ENCODE peak calls at places on chromosome 22, in ten cellular contexts. One of them, this sample, is unnamed.

GRCh38 chr22:48949375-48950149 is 878.1 kb downstream of the BRD1 start:
- DNase-seq in mucosa of descending colon: no peak
- DNase-seq in CD8-positive, alpha-beta T cell: no peak
- DNase-seq in sigmoid colon: peak; percentile 19
- DNase-seq in neural progenitor cell: no peak
- DNase-seq in small intestine: no peak
- DNase-seq in IMR-90: no peak
- DNase-seq in HCT116: no peak
- DNase-seq in PC-3: no peak
- DNase-seq in cardiac muscle cell: no peak
- DNase-seq in this sample: no peak

GRCh38 chr22:22207845-22208564 is 36.6 kb upstream of the VPREB1 start:
- DNase-seq in sigmoid colon: no peak
- DNase-seq in small intestine: peak; percentile 61
- DNase-seq in mucosa of descending colon: peak; percentile 78
- DNase-seq in IMR-90: peak; percentile 70
- DNase-seq in neural progenitor cell: peak; percentile 84
- DNase-seq in PC-3: peak; percentile 80
- DNase-seq in CD8-positive, alpha-beta T cell: peak; percentile 37
- DNase-seq in cardiac muscle cell: peak; percentile 78
- DNase-seq in HCT116: peak; percentile 69
- DNase-seq in this sample: peak; percentile 85

GRCh38 chr22:43186272-43187170 is at the start of gene TTLL12:
- DNase-seq in mucosa of descending colon: peak; percentile 77
- DNase-seq in PC-3: peak; percentile 23
- DNase-seq in small intestine: peak; percentile 45
- DNase-seq in neural progenitor cell: peak; percentile 92
- DNase-seq in CD8-positive, alpha-beta T cell: peak; percentile 19
- DNase-seq in IMR-90: peak; percentile 21
- DNase-seq in HCT116: no peak
- DNase-seq in sigmoid colon: peak; percentile 75
- DNase-seq in cardiac muscle cell: peak; percentile 73
- DNase-seq in this sample: peak; percentile 71

GRCh38 chr22:49962751-49963646 is 2.4 kb downstream of the PIM3 start:
- DNase-seq in PC-3: no peak
- DNase-seq in mucosa of descending colon: peak; percentile 59
- DNase-seq in IMR-90: no peak
- DNase-seq in CD8-positive, alpha-beta T cell: no peak
- DNase-seq in HCT116: no peak
- DNase-seq in sigmoid colon: peak; percentile 80
- DNase-seq in cardiac muscle cell: no peak
- DNase-seq in neural progenitor cell: no peak
- DNase-seq in small intestine: no peak
- DNase-seq in this sample: no peak

GRCh38 chr22:44732661-44733060 is 19.7 kb upstream of the ARHGAP8 start:
- DNase-seq in mucosa of descending colon: no peak
- DNase-seq in cardiac muscle cell: no peak
- DNase-seq in sigmoid colon: no peak
- DNase-seq in IMR-90: no peak
- DNase-seq in HCT116: no peak
- DNase-seq in CD8-positive, alpha-beta T cell: no peak
- DNase-seq in PC-3: no peak
- DNase-seq in small intestine: no peak
- DNase-seq in neural progenitor cell: no peak
- DNase-seq in this sample: no peak

GRCh38 chr22:18070556-18071306 is 7.1 kb upstream of the PEX26 start:
- DNase-seq in neural progenitor cell: no peak
- DNase-seq in HCT116: no peak
- DNase-seq in IMR-90: no peak
- DNase-seq in CD8-positive, alpha-beta T cell: no peak
- DNase-seq in small intestine: peak; percentile 72
- DNase-seq in PC-3: peak; percentile 46
- DNase-seq in mucosa of descending colon: peak; percentile 59
- DNase-seq in sigmoid colon: no peak
- DNase-seq in cardiac muscle cell: no peak
- DNase-seq in this sample: no peak

GRCh38 chr22:30279389-30279788 is 9.9 kb downstream of the CASTOR1 start:
- DNase-seq in sigmoid colon: no peak
- DNase-seq in IMR-90: no peak
- DNase-seq in mucosa of descending colon: no peak
- DNase-seq in HCT116: no peak
- DNase-seq in small intestine: no peak
- DNase-seq in cardiac muscle cell: peak; percentile 52
- DNase-seq in PC-3: no peak
- DNase-seq in neural progenitor cell: no peak
- DNase-seq in CD8-positive, alpha-beta T cell: no peak
- DNase-seq in this sample: no peak

GRCh38 chr22:21916309-21916918 is 36.2 kb downstream of the PPM1F start:
- DNase-seq in sigmoid colon: no peak
- DNase-seq in CD8-positive, alpha-beta T cell: no peak
- DNase-seq in PC-3: no peak
- DNase-seq in HCT116: no peak
- DNase-seq in cardiac muscle cell: no peak
- DNase-seq in neural progenitor cell: no peak
- DNase-seq in mucosa of descending colon: no peak
- DNase-seq in small intestine: no peak
- DNase-seq in IMR-90: no peak
- DNase-seq in this sample: no peak

GRCh38 chr22:47190957-47191323 is 428.5 kb downstream of the TBC1D22A start:
- DNase-seq in neural progenitor cell: no peak
- DNase-seq in IMR-90: no peak
- DNase-seq in mucosa of descending colon: no peak
- DNase-seq in PC-3: no peak
- DNase-seq in HCT116: peak; percentile 8
- DNase-seq in sigmoid colon: peak; percentile 46
- DNase-seq in small intestine: no peak
- DNase-seq in CD8-positive, alpha-beta T cell: no peak
- DNase-seq in cardiac muscle cell: no peak
- DNase-seq in this sample: no peak

GRCh38 chr22:49660794-49661781 is 166.6 kb downstream of the BRD1 start:
- DNase-seq in HCT116: no peak
- DNase-seq in mucosa of descending colon: no peak
- DNase-seq in sigmoid colon: peak; percentile 49
- DNase-seq in IMR-90: no peak
- DNase-seq in PC-3: no peak
- DNase-seq in CD8-positive, alpha-beta T cell: no peak
- DNase-seq in small intestine: no peak
- DNase-seq in cardiac muscle cell: no peak
- DNase-seq in neural progenitor cell: no peak
- DNase-seq in this sample: no peak

GRCh38 chr22:42887523-42888507 is 30.7 kb upstream of the ARFGAP3 start:
- DNase-seq in small intestine: peak; percentile 73
- DNase-seq in CD8-positive, alpha-beta T cell: no peak
- DNase-seq in cardiac muscle cell: no peak
- DNase-seq in PC-3: no peak
- DNase-seq in IMR-90: no peak
- DNase-seq in sigmoid colon: no peak
- DNase-seq in mucosa of descending colon: peak; percentile 90
- DNase-seq in HCT116: no peak
- DNase-seq in neural progenitor cell: no peak
- DNase-seq in this sample: peak; percentile 26

GRCh38 chr22:46071451-46072029 is 78.8 kb upstream of the PPARA start:
- DNase-seq in HCT116: peak; percentile 80
- DNase-seq in mucosa of descending colon: peak; percentile 93
- DNase-seq in small intestine: peak; percentile 83
- DNase-seq in CD8-positive, alpha-beta T cell: no peak
- DNase-seq in sigmoid colon: peak; percentile 97
- DNase-seq in PC-3: peak; percentile 89
- DNase-seq in cardiac muscle cell: peak; percentile 97
- DNase-seq in neural progenitor cell: peak; percentile 74
- DNase-seq in IMR-90: peak; percentile 90
- DNase-seq in this sample: peak; percentile 36

GRCh38 chr22:21714059-21714770 is 21.4 kb downstream of the YPEL1 start:
- DNase-seq in sigmoid colon: no peak
- DNase-seq in neural progenitor cell: no peak
- DNase-seq in mucosa of descending colon: no peak
- DNase-seq in HCT116: no peak
- DNase-seq in IMR-90: no peak
- DNase-seq in cardiac muscle cell: no peak
- DNase-seq in PC-3: no peak
- DNase-seq in CD8-positive, alpha-beta T cell: no peak
- DNase-seq in small intestine: peak; percentile 17
- DNase-seq in this sample: no peak

GRCh38 chr22:36155702-36156101 is 4.9 kb downstream of the APOL3 start:
- DNase-seq in CD8-positive, alpha-beta T cell: no peak
- DNase-seq in neural progenitor cell: no peak
- DNase-seq in IMR-90: no peak
- DNase-seq in cardiac muscle cell: peak; percentile 56
- DNase-seq in small intestine: peak; percentile 58
- DNase-seq in sigmoid colon: peak; percentile 92
- DNase-seq in PC-3: no peak
- DNase-seq in mucosa of descending colon: peak; percentile 45
- DNase-seq in HCT116: no peak
- DNase-seq in this sample: no peak

GRCh38 chr22:43862074-43862881 is at the start of gene SULT4A1:
- DNase-seq in HCT116: peak; percentile 19
- DNase-seq in IMR-90: peak; percentile 54
- DNase-seq in small intestine: peak; percentile 43
- DNase-seq in mucosa of descending colon: no peak
- DNase-seq in sigmoid colon: peak; percentile 62
- DNase-seq in CD8-positive, alpha-beta T cell: no peak
- DNase-seq in neural progenitor cell: peak; percentile 91
- DNase-seq in PC-3: no peak
- DNase-seq in cardiac muscle cell: peak; percentile 63
- DNase-seq in this sample: peak; percentile 21

GRCh38 chr22:49305215-49305965 is 522.3 kb downstream of the BRD1 start:
- DNase-seq in small intestine: peak; percentile 42
- DNase-seq in cardiac muscle cell: peak; percentile 6
- DNase-seq in HCT116: peak; percentile 18
- DNase-seq in PC-3: peak; percentile 47
- DNase-seq in CD8-positive, alpha-beta T cell: peak; percentile 27
- DNase-seq in mucosa of descending colon: peak; percentile 78
- DNase-seq in neural progenitor cell: peak; percentile 89
- DNase-seq in sigmoid colon: peak; percentile 63
- DNase-seq in IMR-90: no peak
- DNase-seq in this sample: peak; percentile 86

GRCh38 chr22:41699264-41700104 is at the start of gene MEI1:
- DNase-seq in sigmoid colon: peak; percentile 91
- DNase-seq in CD8-positive, alpha-beta T cell: peak; percentile 77
- DNase-seq in IMR-90: peak; percentile 56
- DNase-seq in PC-3: no peak
- DNase-seq in mucosa of descending colon: peak; percentile 89
- DNase-seq in neural progenitor cell: peak; percentile 15
- DNase-seq in small intestine: peak; percentile 85
- DNase-seq in cardiac muscle cell: peak; percentile 83
- DNase-seq in HCT116: no peak
- DNase-seq in this sample: no peak

GRCh38 chr22:39205344-39206021 is 39.3 kb downstream of the PDGFB start:
- DNase-seq in small intestine: no peak
- DNase-seq in cardiac muscle cell: peak; percentile 56
- DNase-seq in neural progenitor cell: no peak
- DNase-seq in IMR-90: peak; percentile 78
- DNase-seq in mucosa of descending colon: no peak
- DNase-seq in CD8-positive, alpha-beta T cell: peak; percentile 18
- DNase-seq in HCT116: peak; percentile 46
- DNase-seq in sigmoid colon: peak; percentile 32
- DNase-seq in PC-3: peak; percentile 82
- DNase-seq in this sample: no peak

GRCh38 chr22:39207141-39208012 is 37.4 kb downstream of the PDGFB start:
- DNase-seq in cardiac muscle cell: peak; percentile 35
- DNase-seq in PC-3: peak; percentile 31
- DNase-seq in mucosa of descending colon: no peak
- DNase-seq in sigmoid colon: peak; percentile 58
- DNase-seq in neural progenitor cell: no peak
- DNase-seq in HCT116: no peak
- DNase-seq in IMR-90: peak; percentile 11
- DNase-seq in small intestine: no peak
- DNase-seq in CD8-positive, alpha-beta T cell: no peak
- DNase-seq in this sample: peak; percentile 31

GRCh38 chr22:39204216-39204615 is 40.6 kb downstream of the PDGFB start:
- DNase-seq in CD8-positive, alpha-beta T cell: no peak
- DNase-seq in cardiac muscle cell: no peak
- DNase-seq in sigmoid colon: peak; percentile 34
- DNase-seq in mucosa of descending colon: no peak
- DNase-seq in IMR-90: no peak
- DNase-seq in small intestine: no peak
- DNase-seq in neural progenitor cell: no peak
- DNase-seq in PC-3: no peak
- DNase-seq in HCT116: no peak
- DNase-seq in this sample: no peak

GRCh38 chr22:39208013-39208680 is 36.6 kb downstream of the PDGFB start:
- DNase-seq in CD8-positive, alpha-beta T cell: no peak
- DNase-seq in small intestine: no peak
- DNase-seq in sigmoid colon: peak; percentile 62
- DNase-seq in cardiac muscle cell: no peak
- DNase-seq in HCT116: no peak
- DNase-seq in PC-3: no peak
- DNase-seq in neural progenitor cell: no peak
- DNase-seq in IMR-90: no peak
- DNase-seq in mucosa of descending colon: no peak
- DNase-seq in this sample: peak; percentile 31

GRCh38 chr22:39206491-39206890 is 38.3 kb downstream of the PDGFB start:
- DNase-seq in IMR-90: no peak
- DNase-seq in mucosa of descending colon: no peak
- DNase-seq in CD8-positive, alpha-beta T cell: no peak
- DNase-seq in sigmoid colon: peak; percentile 43
- DNase-seq in PC-3: no peak
- DNase-seq in neural progenitor cell: no peak
- DNase-seq in small intestine: no peak
- DNase-seq in cardiac muscle cell: no peak
- DNase-seq in HCT116: no peak
- DNase-seq in this sample: no peak
- H3K36me3 ChIP-seq in IMR-90: no peaks in the 10 kb centered on the region
- H3K36me3 ChIP-seq in mucosa of descending colon: no peaks in the 10 kb centered on the region
- H3K36me3 ChIP-seq in CD8-positive, alpha-beta T cell: no peaks in the 10 kb centered on the region
- H3K36me3 ChIP-seq in sigmoid colon: no peaks in the 10 kb centered on the region
- H3K36me3 ChIP-seq in PC-3: no peaks in the 10 kb centered on the region
- H3K36me3 ChIP-seq in neural progenitor cell: no peaks in the 10 kb centered on the region
- H3K36me3 ChIP-seq in small intestine: no peaks in the 10 kb centered on the region
- H3K36me3 ChIP-seq in cardiac muscle cell: no peaks in the 10 kb centered on the region
- H3K36me3 ChIP-seq in HCT116: no peaks in the 10 kb centered on the region
- H3K36me3 ChIP-seq in this sample: no peaks in the 10 kb centered on the region

GRCh38 chr22:23512348-23512705 is 67.8 kb downstream of the IGLL1 start:
- DNase-seq in cardiac muscle cell: no peak
- DNase-seq in small intestine: no peak
- DNase-seq in CD8-positive, alpha-beta T cell: no peak
- DNase-seq in IMR-90: no peak
- DNase-seq in neural progenitor cell: no peak
- DNase-seq in mucosa of descending colon: no peak
- DNase-seq in HCT116: no peak
- DNase-seq in PC-3: no peak
- DNase-seq in sigmoid colon: no peak
- DNase-seq in this sample: no peak
- H3K4me1 ChIP-seq in cardiac muscle cell: peaks cover 5% of the 10 kb centered on the region
- H3K4me1 ChIP-seq in small intestine: no peaks in the 10 kb centered on the region
- H3K4me1 ChIP-seq in CD8-positive, alpha-beta T cell: no peaks in the 10 kb centered on the region
- H3K4me1 ChIP-seq in IMR-90: no peaks in the 10 kb centered on the region
- H3K4me1 ChIP-seq in neural progenitor cell: no peaks in the 10 kb centered on the region
- H3K4me1 ChIP-seq in mucosa of descending colon: no peaks in the 10 kb centered on the region
- H3K4me1 ChIP-seq in HCT116: no peaks in the 10 kb centered on the region
- H3K4me1 ChIP-seq in PC-3: no peaks in the 10 kb centered on the region
- H3K4me1 ChIP-seq in sigmoid colon: no peaks in the 10 kb centered on the region
- H3K4me1 ChIP-seq in this sample: peaks cover 11% of the 10 kb centered on the region

GRCh38 chr22:26713823-26714449 is 56.5 kb downstream of the MIAT start:
- DNase-seq in mucosa of descending colon: no peak
- DNase-seq in neural progenitor cell: no peak
- DNase-seq in cardiac muscle cell: peak; percentile 92
- DNase-seq in PC-3: no peak
- DNase-seq in IMR-90: no peak
- DNase-seq in HCT116: no peak
- DNase-seq in CD8-positive, alpha-beta T cell: no peak
- DNase-seq in small intestine: no peak
- DNase-seq in sigmoid colon: no peak
- DNase-seq in this sample: no peak
- H3K36me3 ChIP-seq in mucosa of descending colon: no peaks in the 10 kb centered on the region
- H3K36me3 ChIP-seq in neural progenitor cell: no peaks in the 10 kb centered on the region
- H3K36me3 ChIP-seq in cardiac muscle cell: no peaks in the 10 kb centered on the region
- H3K36me3 ChIP-seq in PC-3: no peaks in the 10 kb centered on the region
- H3K36me3 ChIP-seq in IMR-90: peaks cover 1% of the 10 kb centered on the region
- H3K36me3 ChIP-seq in HCT116: no peaks in the 10 kb centered on the region
- H3K36me3 ChIP-seq in CD8-positive, alpha-beta T cell: peaks cover 26% of the 10 kb centered on the region
- H3K36me3 ChIP-seq in small intestine: no peaks in the 10 kb centered on the region
- H3K36me3 ChIP-seq in sigmoid colon: peaks cover 11% of the 10 kb centered on the region
- H3K36me3 ChIP-seq in this sample: no peaks in the 10 kb centered on the region

GRCh38 chr22:25488244-25489020 is 76.0 kb upstream of the GRK3 start:
- DNase-seq in neural progenitor cell: no peak
- DNase-seq in HCT116: peak; percentile 79
- DNase-seq in small intestine: peak; percentile 58
- DNase-seq in CD8-positive, alpha-beta T cell: no peak
- DNase-seq in sigmoid colon: no peak
- DNase-seq in cardiac muscle cell: peak; percentile 81
- DNase-seq in mucosa of descending colon: peak; percentile 62
- DNase-seq in PC-3: peak; percentile 70
- DNase-seq in IMR-90: peak; percentile 91
- DNase-seq in this sample: no peak
- H3K4me1 ChIP-seq in neural progenitor cell: no peaks in the 10 kb centered on the region
- H3K4me1 ChIP-seq in HCT116: peaks cover 36% of the 10 kb centered on the region
- H3K4me1 ChIP-seq in small intestine: no peaks in the 10 kb centered on the region
- H3K4me1 ChIP-seq in CD8-positive, alpha-beta T cell: no peaks in the 10 kb centered on the region
- H3K4me1 ChIP-seq in sigmoid colon: no peaks in the 10 kb centered on the region
- H3K4me1 ChIP-seq in cardiac muscle cell: peaks cover 12% of the 10 kb centered on the region
- H3K4me1 ChIP-seq in mucosa of descending colon: no peaks in the 10 kb centered on the region
- H3K4me1 ChIP-seq in PC-3: peaks cover 5% of the 10 kb centered on the region
- H3K4me1 ChIP-seq in IMR-90: peaks cover 5% of the 10 kb centered on the region
- H3K4me1 ChIP-seq in this sample: no peaks in the 10 kb centered on the region